ENCODE peak calls at places on chromosomes 11 and 22, in five cellular contexts. E is HEK293T, D is HepG2, O is GM12878, L is NT2/D1. U is an unnamed sample.

GRCh38 chr11:96061730-96062524 is 138.0 kb upstream of the MTMR2 start:
- DNase-seq in E (no peak), D (peak; percentile 56), L (no peak), O (no peak), U (no peak)

GRCh38 chr22:48851933-48852549 is 975.6 kb downstream of the BRD1 start:
- DNase-seq in E (no peak), L (no peak), O (no peak), D (peak; percentile 37), U (no peak)

GRCh38 chr11:94776351-94777321 is 8.5 kb downstream of the AMOTL1 start:
- DNase-seq in D (no peak), E (no peak), O (no peak), L (no peak), U (no peak)

GRCh38 chr11:58286249-58286648 is 18.2 kb upstream of the OR10W1 start:
- DNase-seq in D (peak; percentile 54), O (no peak), L (peak; percentile 39), E (peak; percentile 14), U (no peak)

GRCh38 chr22:31075961-31076360 is 5.2 kb upstream of the SMTN start:
- DNase-seq in L (no peak), E (no peak), O (no peak), D (no peak), U (no peak)

GRCh38 chr11:79243412-79244174 is 197.2 kb downstream of the TENM4 start:
- DNase-seq in D (no peak), E (no peak), L (no peak), O (no peak), U (no peak)

GRCh38 chr11:67268036-67268683 is 1.9 kb downstream of the GRK2 start:
- DNase-seq in D (no peak), O (peak; percentile 78), E (no peak), L (no peak), U (no peak)

GRCh38 chr11:42170601-42171000 is 711.1 kb upstream of the LRRC4C start:
- DNase-seq in L (no peak), O (no peak), E (no peak), D (no peak), U (no peak)

GRCh38 chr11:2559527-2560311 is 114.9 kb downstream of the KCNQ1 start:
- DNase-seq in E (no peak), D (no peak), O (no peak), L (no peak), U (no peak)

GRCh38 chr11:76314741-76315090 is 66.2 kb downstream of the THAP12 start:
- DNase-seq in O (no peak), L (no peak), D (no peak), E (no peak), U (no peak)

GRCh38 chr11:8313504-8314090 is 49.9 kb upstream of the LMO1 start:
- DNase-seq in D (no peak), L (no peak), E (no peak), O (no peak), U (no peak)

GRCh38 chr11:109432105-109432504 is 10.1 kb downstream of the C11orf87 start:
- DNase-seq in O (no peak), E (no peak), L (no peak), D (no peak), U (no peak)

GRCh38 chr11:65036931-65037330 is 4.1 kb upstream of the SAC3D1 start:
- DNase-seq in O (no peak), D (no peak), L (no peak), E (no peak), U (no peak)

GRCh38 chr11:69949327-69949726 is 128.8 kb upstream of the ANO1 start:
- DNase-seq in O (no peak), D (peak; percentile 53), L (no peak), E (no peak), U (no peak)

GRCh38 chr11:66694732-66695207 is 17.1 kb upstream of the RBM4B start:
- DNase-seq in D (peak; percentile 96), E (peak; percentile 90), O (peak; percentile 58), L (peak; percentile 91), U (peak; percentile 95)

GRCh38 chr11:48096588-48097525 is 116.5 kb downstream of the PTPRJ start:
- DNase-seq in D (peak; percentile 31), O (no peak), E (no peak), L (no peak), U (no peak)

GRCh38 chr11:63985812-63986155 is 454 bp upstream of the OTUB1 start:
- DNase-seq in O (peak; percentile 15), L (no peak), E (no peak), D (no peak), U (no peak)

GRCh38 chr11:131811380-131811779 is 441.0 kb downstream of the NTM start:
- DNase-seq in D (no peak), O (no peak), E (no peak), L (no peak), U (no peak)

GRCh38 chr11:82703226-82703625 is 30.4 kb downstream of the FAM181B start:
- DNase-seq in E (no peak), D (no peak), L (no peak), O (no peak), U (no peak)

GRCh38 chr11:121890377-121890776 is 225.6 kb downstream of the BLID start:
- DNase-seq in D (no peak), L (no peak), O (no peak), E (no peak), U (no peak)

GRCh38 chr22:46010951-46011626 is 34.1 kb upstream of the WNT7B start:
- DNase-seq in L (no peak), O (no peak), E (no peak), D (peak; percentile 74), U (no peak)

GRCh38 chr22:50041361-50042065 is 16.6 kb downstream of the TTLL8 start:
- DNase-seq in E (no peak), D (no peak), L (no peak), O (no peak), U (no peak)

GRCh38 chr11:358129-358805 is 11.0 kb upstream of the B4GALNT4 start:
- DNase-seq in D (no peak), E (no peak), L (no peak), O (no peak), U (no peak)

GRCh38 chr22:46027219-46028068 is 50.5 kb upstream of the WNT7B start:
- DNase-seq in O (no peak), L (no peak), E (no peak), D (peak; percentile 46), U (no peak)

GRCh38 chr11:43738600-43739409 is 58.3 kb downstream of the HSD17B12 start:
- DNase-seq in D (peak; percentile 3), L (no peak), O (no peak), E (peak; percentile 54), U (no peak)

GRCh38 chr22:40648386-40648785 is 11.9 kb upstream of the MRTFA start:
- DNase-seq in O (no peak), L (no peak), D (no peak), E (no peak), U (no peak)

GRCh38 chr11:45110562-45110961 is 35.9 kb upstream of the PRDM11 start:
- DNase-seq in E (peak; percentile 69), D (peak; percentile 72), O (no peak), L (peak; percentile 82), U (no peak)
- TF ChIP-seq SUZ12 in E (no peak), D (no peak), O (no peak), L (no peak), U (no peak)

GRCh38 chr22:36433318-36434231 is 45.8 kb upstream of the MYH9 start:
- DNase-seq in O (no peak), D (peak; percentile 66), E (no peak), L (no peak), U (no peak)
- TF ChIP-seq SUZ12 in O (no peak), D (no peak), E (no peak), L (no peak), U (no peak)

GRCh38 chr22:27792452-27793165 is 8.9 kb downstream of the MN1 start:
- DNase-seq in L (no peak), D (no peak), E (no peak), O (no peak), U (no peak)
- TF ChIP-seq SUZ12 in L (no peak), D (no peak), E (no peak), O (no peak), U (no peak)

DNA sequence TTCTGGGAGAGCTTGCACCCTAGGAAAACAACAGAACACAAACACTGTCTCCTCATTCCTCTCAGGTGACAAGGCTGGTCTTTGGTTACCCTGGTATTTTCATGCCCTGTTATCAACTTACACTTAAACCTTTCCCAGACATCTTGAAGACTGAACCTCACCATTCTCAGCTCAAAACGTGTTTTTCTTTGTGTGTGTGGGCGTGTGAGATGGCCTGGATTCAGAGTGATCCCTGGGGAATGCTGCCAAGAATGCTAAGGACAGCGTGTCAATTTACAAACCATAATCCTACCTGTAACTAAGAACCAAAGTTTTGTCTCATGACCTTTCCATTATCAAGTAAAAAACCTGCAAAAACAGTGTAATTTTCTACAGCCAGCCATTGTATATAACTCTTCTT is 33.3 kb downstream of the ELF5 start:
- DNase-seq in O (no peak), D (no peak), L (no peak), E (no peak), U (no peak)
- TF ChIP-seq SUZ12 in O (no peak), D (no peak), L (no peak), E (no peak), U (no peak)

GRCh38 chr11:10317776-10318526 is 13.1 kb downstream of the ADM start:
- DNase-seq in D (no peak), O (peak; percentile 74), E (no peak), L (no peak), U (no peak)

GRCh38 chr11:10320164-10320563 is 15.3 kb downstream of the ADM start:
- DNase-seq in D (no peak), E (no peak), L (no peak), O (no peak), U (no peak)

GRCh38 chr11:10318527-10318802 is 13.6 kb downstream of the ADM start:
- DNase-seq in D (no peak), E (no peak), L (no peak), O (no peak), U (no peak)

GRCh38 chr11:10317281-10317755 is 12.4 kb downstream of the ADM start:
- DNase-seq in L (no peak), D (no peak), O (no peak), E (no peak), U (no peak)

GRCh38 chr11:10319691-10320090 is 14.8 kb downstream of the ADM start:
- DNase-seq in E (no peak), O (no peak), D (no peak), L (no peak), U (no peak)
- TF ChIP-seq SUZ12 in E (no peak), O (no peak), D (no peak), L (no peak), U (no peak)

U was measured in H1.